ENCODE peak calls at places on chromosomes 11 and 22, in six cellular contexts. One of them, this sample, is unnamed.

GRCh38 chr22:36573815-36574350 is 44.9 kb upstream of the EIF3D start:
- DNase-seq in glutamatergic neuron: no peak
- DNase-seq in cardiac fibroblast: no peak
- DNase-seq in right atrium auricular region: no peak
- DNase-seq in cerebellar cortex: no peak
- DNase-seq in skeletal muscle cell: no peak
- DNase-seq in this sample: no peak

GRCh38 chr11:62546244-62546936 is at the start of gene AHNAK:
- DNase-seq in skeletal muscle cell: no peak
- DNase-seq in glutamatergic neuron: peak
- DNase-seq in cerebellar cortex: no peak
- DNase-seq in right atrium auricular region: peak
- DNase-seq in cardiac fibroblast: peak
- DNase-seq in this sample: no peak

GRCh38 chr22:32761251-32761903 is 40.1 kb upstream of the TIMP3 start:
- DNase-seq in cerebellar cortex: no peak
- DNase-seq in right atrium auricular region: no peak
- DNase-seq in glutamatergic neuron: no peak
- DNase-seq in skeletal muscle cell: no peak
- DNase-seq in cardiac fibroblast: no peak
- DNase-seq in this sample: no peak

GRCh38 chr11:64656797-64657196 is 65.8 kb downstream of the SLC22A12 start:
- DNase-seq in cardiac fibroblast: no peak
- DNase-seq in right atrium auricular region: no peak
- DNase-seq in skeletal muscle cell: no peak
- DNase-seq in cerebellar cortex: no peak
- DNase-seq in glutamatergic neuron: peak
- DNase-seq in this sample: no peak

GRCh38 chr22:23058063-23058462 is 12.3 kb upstream of the GNAZ start:
- DNase-seq in cerebellar cortex: no peak
- DNase-seq in glutamatergic neuron: no peak
- DNase-seq in right atrium auricular region: peak
- DNase-seq in cardiac fibroblast: no peak
- DNase-seq in skeletal muscle cell: no peak
- DNase-seq in this sample: no peak

GRCh38 chr11:8765294-8765693 is 82.7 kb downstream of the RPL27A start:
- DNase-seq in skeletal muscle cell: peak
- DNase-seq in right atrium auricular region: no peak
- DNase-seq in cardiac fibroblast: peak
- DNase-seq in cerebellar cortex: no peak
- DNase-seq in glutamatergic neuron: no peak
- DNase-seq in this sample: peak

GRCh38 chr22:46721716-46722115 is 16.3 kb downstream of the CERK start:
- DNase-seq in cardiac fibroblast: no peak
- DNase-seq in right atrium auricular region: no peak
- DNase-seq in cerebellar cortex: no peak
- DNase-seq in glutamatergic neuron: no peak
- DNase-seq in skeletal muscle cell: no peak
- DNase-seq in this sample: no peak

GRCh38 chr11:2390871-2391662 is 9.5 kb upstream of the TSSC4 start:
- DNase-seq in glutamatergic neuron: no peak
- DNase-seq in right atrium auricular region: no peak
- DNase-seq in skeletal muscle cell: peak
- DNase-seq in cardiac fibroblast: peak
- DNase-seq in cerebellar cortex: no peak
- DNase-seq in this sample: no peak

GRCh38 chr11:11513438-11513837 is 108.4 kb downstream of the GALNT18 start:
- DNase-seq in cardiac fibroblast: no peak
- DNase-seq in cerebellar cortex: no peak
- DNase-seq in right atrium auricular region: no peak
- DNase-seq in skeletal muscle cell: peak
- DNase-seq in glutamatergic neuron: no peak
- DNase-seq in this sample: no peak

GRCh38 chr11:59557940-59558643 is 46.8 kb downstream of the OR4D9 start:
- DNase-seq in cardiac fibroblast: no peak
- DNase-seq in glutamatergic neuron: no peak
- DNase-seq in cerebellar cortex: no peak
- DNase-seq in skeletal muscle cell: no peak
- DNase-seq in right atrium auricular region: no peak
- DNase-seq in this sample: no peak

GRCh38 chr11:121119444-121119843 is 18.4 kb downstream of the TECTA start:
- DNase-seq in skeletal muscle cell: no peak
- DNase-seq in cerebellar cortex: no peak
- DNase-seq in glutamatergic neuron: no peak
- DNase-seq in cardiac fibroblast: no peak
- DNase-seq in right atrium auricular region: no peak
- DNase-seq in this sample: no peak

GRCh38 chr11:46697303-46697702 is 3.1 kb downstream of the ARHGAP1 start:
- DNase-seq in skeletal muscle cell: no peak
- DNase-seq in cardiac fibroblast: peak
- DNase-seq in right atrium auricular region: no peak
- DNase-seq in cerebellar cortex: no peak
- DNase-seq in glutamatergic neuron: no peak
- DNase-seq in this sample: no peak

GRCh38 chr11:107017433-107018227 is 646 bp downstream of the GUCY1A2 start:
- DNase-seq in right atrium auricular region: no peak
- DNase-seq in glutamatergic neuron: peak
- DNase-seq in cerebellar cortex: peak
- DNase-seq in cardiac fibroblast: peak
- DNase-seq in skeletal muscle cell: no peak
- DNase-seq in this sample: no peak

GRCh38 chr11:126416542-126417090 is 61.1 kb downstream of the ST3GAL4 start:
- DNase-seq in cerebellar cortex: peak
- DNase-seq in cardiac fibroblast: peak
- DNase-seq in right atrium auricular region: peak
- DNase-seq in skeletal muscle cell: peak
- DNase-seq in glutamatergic neuron: peak
- DNase-seq in this sample: no peak

GRCh38 chr22:30865656-30866055 is 102.9 kb downstream of the MORC2 start:
- DNase-seq in skeletal muscle cell: no peak
- DNase-seq in cerebellar cortex: no peak
- DNase-seq in glutamatergic neuron: no peak
- DNase-seq in right atrium auricular region: no peak
- DNase-seq in cardiac fibroblast: no peak
- DNase-seq in this sample: no peak

GRCh38 chr11:66510990-66511339 is 530 bp downstream of the BBS1 start:
- DNase-seq in right atrium auricular region: no peak
- DNase-seq in cardiac fibroblast: no peak
- DNase-seq in skeletal muscle cell: no peak
- DNase-seq in cerebellar cortex: no peak
- DNase-seq in glutamatergic neuron: no peak
- DNase-seq in this sample: no peak

GRCh38 chr22:42202669-42203068 is 67.8 kb downstream of the TCF20 start:
- DNase-seq in skeletal muscle cell: no peak
- DNase-seq in glutamatergic neuron: no peak
- DNase-seq in cerebellar cortex: no peak
- DNase-seq in right atrium auricular region: no peak
- DNase-seq in cardiac fibroblast: peak
- DNase-seq in this sample: no peak

GRCh38 chr11:33257160-33257896 is at the start of gene HIPK3:
- DNase-seq in skeletal muscle cell: peak
- DNase-seq in glutamatergic neuron: peak
- DNase-seq in cardiac fibroblast: peak
- DNase-seq in right atrium auricular region: peak
- DNase-seq in cerebellar cortex: peak
- DNase-seq in this sample: peak

GRCh38 chr11:95327273-95327948 is 96.4 kb upstream of the SESN3 start:
- DNase-seq in right atrium auricular region: no peak
- DNase-seq in cardiac fibroblast: no peak
- DNase-seq in cerebellar cortex: no peak
- DNase-seq in skeletal muscle cell: no peak
- DNase-seq in glutamatergic neuron: no peak
- DNase-seq in this sample: no peak

GRCh38 chr22:27747396-27748256 is 53.9 kb downstream of the MN1 start:
- DNase-seq in right atrium auricular region: no peak
- DNase-seq in cardiac fibroblast: peak
- DNase-seq in skeletal muscle cell: no peak
- DNase-seq in glutamatergic neuron: no peak
- DNase-seq in cerebellar cortex: no peak
- DNase-seq in this sample: no peak

GRCh38 chr11:121095561-121095960 is 5.5 kb upstream of the TECTA start:
- DNase-seq in cardiac fibroblast: no peak
- DNase-seq in glutamatergic neuron: no peak
- DNase-seq in skeletal muscle cell: no peak
- DNase-seq in cerebellar cortex: no peak
- DNase-seq in right atrium auricular region: no peak
- DNase-seq in this sample: no peak

GRCh38 chr11:119714189-119714588 is 14.8 kb downstream of the NECTIN1 start:
- DNase-seq in cerebellar cortex: no peak
- DNase-seq in cardiac fibroblast: no peak
- DNase-seq in glutamatergic neuron: no peak
- DNase-seq in skeletal muscle cell: no peak
- DNase-seq in right atrium auricular region: no peak
- DNase-seq in this sample: no peak

GRCh38 chr22:42268852-42269406 is 1.5 kb downstream of the TCF20 start:
- DNase-seq in glutamatergic neuron: no peak
- DNase-seq in cardiac fibroblast: no peak
- DNase-seq in skeletal muscle cell: no peak
- DNase-seq in cerebellar cortex: no peak
- DNase-seq in right atrium auricular region: no peak
- DNase-seq in this sample: no peak

GRCh38 chr22:23828800-23829680 is 9.8 kb downstream of the DERL3 start:
- DNase-seq in skeletal muscle cell: no peak
- DNase-seq in glutamatergic neuron: no peak
- DNase-seq in cerebellar cortex: peak
- DNase-seq in cardiac fibroblast: no peak
- DNase-seq in right atrium auricular region: peak
- DNase-seq in this sample: no peak

GRCh38 chr11:14423633-14424032 is 64.7 kb upstream of the RRAS2 start:
- DNase-seq in skeletal muscle cell: peak
- DNase-seq in cerebellar cortex: no peak
- DNase-seq in glutamatergic neuron: no peak
- DNase-seq in cardiac fibroblast: peak
- DNase-seq in right atrium auricular region: no peak
- DNase-seq in this sample: no peak

GRCh38 chr22:21960200-21961126 is 7.8 kb upstream of the PPM1F start:
- DNase-seq in cardiac fibroblast: no peak
- DNase-seq in skeletal muscle cell: no peak
- DNase-seq in cerebellar cortex: no peak
- DNase-seq in glutamatergic neuron: no peak
- DNase-seq in right atrium auricular region: no peak
- DNase-seq in this sample: no peak

GRCh38 chr11:68121067-68121899 is at the start of gene CHKA:
- DNase-seq in glutamatergic neuron: peak
- DNase-seq in skeletal muscle cell: peak
- DNase-seq in cerebellar cortex: peak
- DNase-seq in cardiac fibroblast: peak
- DNase-seq in right atrium auricular region: peak
- DNase-seq in this sample: peak

GRCh38 chr11:74532496-74533246 is 39.1 kb upstream of the LIPT2 start:
- DNase-seq in cardiac fibroblast: no peak
- DNase-seq in cerebellar cortex: no peak
- DNase-seq in right atrium auricular region: no peak
- DNase-seq in glutamatergic neuron: no peak
- DNase-seq in skeletal muscle cell: no peak
- DNase-seq in this sample: no peak

This sample was measured in HS-5.